ENCODE peak calls at places on chromosomes 1 and 21, in four cellular contexts. N is ascending aorta, B is BJ, L is fibroblast of the aortic adventitia. D is an unnamed sample.

GRCh38 chr21:33685613-33686197 is 43.4 kb downstream of the ITSN1 start:
- DNase-seq in B (peak; percentile 70), N (no peak), L (peak; percentile 69), D (no peak)

GRCh38 chr21:39265603-39266002 is 47.8 kb downstream of the BRWD1 start:
- DNase-seq in N (no peak), B (no peak), L (no peak), D (no peak)

GRCh38 chr1:240831191-240831631 is 219.3 kb upstream of the GREM2 start:
- DNase-seq in L (peak; percentile 92), N (no peak), B (peak; percentile 76), D (no peak)

GRCh38 chr21:41973861-41974751 is 20.3 kb upstream of the C2CD2 start:
- DNase-seq in N (no peak), B (no peak), L (no peak), D (peak; percentile 77)

GRCh38 chr1:95957748-95958147 is 723.7 kb downstream of the RWDD3 start:
- DNase-seq in B (no peak), N (no peak), L (peak; percentile 22), D (no peak)

GRCh38 chr1:20389551-20389950 is 96.5 kb downstream of the CAMK2N1 start:
- DNase-seq in L (no peak), B (no peak), N (no peak), D (no peak)

GRCh38 chr1:116832268-116832931 is 77.3 kb upstream of the PTGFRN start:
- DNase-seq in B (no peak), L (no peak), N (no peak), D (no peak)

GRCh38 chr1:163197022-163197421 is 5.7 kb downstream of the RGS5 start:
- DNase-seq in N (no peak), B (no peak), L (no peak), D (no peak)

GRCh38 chr21:45957986-45958610 is 23.5 kb upstream of the COL6A1 start:
- DNase-seq in B (no peak), L (peak; percentile 96), N (peak; percentile 86), D (no peak)

GRCh38 chr1:157114183-157115121 is 14.8 kb upstream of the ETV3L start:
- DNase-seq in B (no peak), N (peak; percentile 42), L (no peak), D (peak; percentile 48)

GRCh38 chr1:199163277-199164069 is 524.6 kb downstream of the PTPRC start:
- DNase-seq in N (no peak), B (no peak), L (no peak), D (no peak)

GRCh38 chr1:201937624-201938212 is 8.6 kb downstream of the LMOD1 start:
- DNase-seq in L (peak; percentile 77), B (peak; percentile 83), N (no peak), D (no peak)

GRCh38 chr1:104408268-104408667 is 658.6 kb downstream of the AMY1C start:
- DNase-seq in N (no peak), B (no peak), L (no peak), D (no peak)

DNA sequence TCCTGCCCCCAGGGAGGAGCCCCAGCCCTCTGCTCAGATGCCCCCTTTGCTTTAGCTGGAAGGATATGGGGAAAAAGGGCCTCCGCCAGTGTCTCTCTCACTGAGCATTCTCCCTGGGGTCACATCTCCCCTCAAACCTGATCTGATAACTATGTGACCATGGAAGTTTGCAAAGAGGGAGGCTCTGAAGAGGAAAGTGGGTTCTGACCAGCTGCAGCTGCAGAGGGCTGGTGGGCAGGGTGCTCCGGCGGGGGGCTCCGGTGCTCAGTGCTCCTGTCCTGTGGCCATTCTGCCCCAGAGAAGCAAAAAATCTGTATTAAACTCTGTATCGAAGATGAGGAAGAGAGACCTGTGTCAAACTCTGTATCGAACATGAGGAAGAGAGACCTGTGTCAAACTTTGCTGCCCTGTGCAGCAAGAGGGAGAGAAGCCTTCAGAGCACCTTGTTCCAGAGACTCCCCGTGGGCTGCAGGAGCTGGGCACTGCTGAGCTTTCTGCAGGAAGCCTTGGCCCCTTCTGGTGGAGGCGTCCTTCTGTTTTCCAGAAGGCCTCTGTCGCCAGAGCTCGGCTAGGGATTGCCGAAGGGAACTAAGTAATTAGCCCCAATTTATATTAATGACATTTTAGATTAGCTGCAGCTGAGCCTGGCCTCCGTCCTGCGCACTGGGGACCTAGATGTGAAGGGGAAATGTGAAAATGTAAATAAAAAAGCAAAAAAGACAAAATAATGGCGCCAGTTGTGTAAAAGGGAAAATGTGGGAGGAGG is 186.2 kb upstream of the C1orf174 start:
- DNase-seq in L (no peak), B (no peak), N (peak; percentile 38), D (no peak)
- H3K4me3 ChIP-seq in L (no peak overlapping the region), B (no peak overlapping the region), N (no peak overlapping the region), D (no peak overlapping the region)

DNA sequence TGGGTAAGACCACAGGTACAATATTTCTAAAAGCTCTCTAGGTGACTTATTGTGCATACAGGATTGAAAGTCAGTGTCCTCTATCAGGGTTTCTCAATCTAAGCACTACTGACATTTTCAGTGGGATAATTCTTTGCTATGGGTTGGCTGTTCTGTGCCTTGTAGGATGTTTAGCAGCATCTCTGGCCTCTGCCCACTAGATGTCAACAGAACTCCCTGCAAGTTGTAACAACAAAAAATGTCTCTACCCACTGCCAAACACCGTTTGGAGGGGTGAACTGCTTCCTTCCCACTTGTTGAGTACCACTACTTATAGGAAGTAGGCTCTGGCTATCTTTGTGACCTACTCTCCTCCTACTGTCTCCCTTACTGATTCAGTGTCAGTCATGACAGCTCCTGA is 90.1 kb upstream of the ZRANB2 start:
- DNase-seq in B (no peak), N (no peak), L (no peak), D (no peak)
- TF ChIP-seq CTCF in B (no peak), N (no peak), L (no peak), D (peak; percentile 50)

GRCh38 chr1:218383681-218384080 is 38.5 kb downstream of the TGFB2 start:
- DNase-seq in N (no peak), L (no peak), B (no peak), D (no peak)
- H3K4me3 ChIP-seq in N (no peak overlapping the region), L (no peak overlapping the region), B (no peak overlapping the region), D (no peak overlapping the region)

GRCh38 chr1:54794401-54795099 is 6.6 kb downstream of the TTC22 start:
- DNase-seq in N (no peak), B (no peak), L (no peak), D (no peak)
- TF ChIP-seq CTCF in N (no peak), B (no peak), L (no peak), D (no peak)

GRCh38 chr1:109863699-109864062 is 47.0 kb upstream of the CSF1 start:
- DNase-seq in B (no peak), N (no peak), L (peak; percentile 32), D (no peak)
- H3K4me3 ChIP-seq in B (no peak overlapping the region), N (no peak overlapping the region), L (peak overlapping the region; percentile 9), D (no peak overlapping the region)

GRCh38 chr1:168236836-168237611 is 11.2 kb downstream of the SFT2D2 start:
- DNase-seq in B (no peak), N (no peak), L (no peak), D (no peak)
- TF ChIP-seq CTCF in B (no peak), N (no peak), L (no peak), D (no peak)

GRCh38 chr1:153749408-153750005 is 21.7 kb downstream of the INTS3 start:
- DNase-seq in B (peak; percentile 24), L (peak; percentile 85), N (peak; percentile 96), D (peak; percentile 94)
- H3K4me3 ChIP-seq in B (no peak overlapping the region), L (no peak overlapping the region), N (no peak overlapping the region), D (no peak overlapping the region)

DNA sequence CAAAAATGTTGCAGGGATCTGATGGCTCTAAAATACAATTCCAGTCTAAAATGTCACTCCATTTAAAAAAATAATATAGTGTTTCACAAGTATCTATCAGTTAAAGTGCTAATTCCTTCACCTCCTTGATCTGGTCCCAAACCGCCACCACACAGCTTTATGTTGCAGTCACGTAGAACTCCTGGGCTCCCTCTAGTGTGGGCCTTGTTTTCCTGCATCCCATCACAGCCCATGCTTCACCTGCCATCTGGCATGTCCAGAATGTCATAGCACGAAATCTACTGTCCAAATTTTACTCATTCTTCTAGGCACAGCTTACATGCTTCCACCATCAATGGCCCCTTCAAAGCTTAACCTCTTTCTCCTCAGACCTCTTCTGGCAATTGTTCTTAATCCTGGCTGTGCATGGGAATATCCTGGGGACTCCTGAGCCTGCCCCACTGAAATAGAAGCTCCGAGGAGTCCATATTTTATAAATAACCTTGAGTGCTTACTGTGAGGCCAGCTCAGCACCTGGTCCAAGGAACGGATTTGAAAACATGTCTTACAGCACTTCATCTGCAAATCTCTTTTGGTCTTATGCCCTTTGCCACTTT is 15.5 kb downstream of the FYB2 start:
- DNase-seq in L (peak; percentile 23), B (no peak), N (no peak), D (peak; percentile 90)
- TF ChIP-seq CTCF in L (peak; percentile 60), B (peak; percentile 68), N (no peak), D (peak; percentile 86)

DNA sequence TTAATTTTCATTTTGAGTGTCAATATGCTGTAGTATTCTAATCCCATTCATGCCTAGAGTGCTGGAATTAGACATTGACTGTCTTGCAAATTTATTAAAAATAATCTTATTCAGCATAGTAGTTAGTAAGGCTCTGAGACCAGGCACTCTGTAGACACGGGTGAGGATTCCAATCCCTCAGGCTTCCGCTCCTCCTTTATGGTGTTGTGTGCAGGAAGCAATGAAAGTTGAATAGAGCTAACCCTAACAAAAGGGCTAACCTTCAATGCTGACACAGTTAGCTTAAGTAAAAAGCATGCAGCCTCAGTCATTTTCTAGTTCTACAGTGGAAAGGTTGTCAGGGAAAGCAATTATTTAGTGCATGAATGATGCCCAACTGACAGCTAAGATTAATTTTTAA is 199.6 kb upstream of the SGIP1 start:
- DNase-seq in N (no peak), B (no peak), L (no peak), D (no peak)
- H3K4me3 ChIP-seq in N (peak overlapping the region; percentile 50), B (peak overlapping the region; percentile 60), L (no peak overlapping the region), D (peak overlapping the region; percentile 81)